ENCODE peak calls at places on chromosomes 13 and 19, in seven cellular contexts. E is C1 segment of cervical spinal cord; D is effector memory CD8-positive, alpha-beta T cell; O is psoas muscle; G is H1; H is choroid plexus epithelial cell; Y is neural crest cell. K is an unnamed sample.

GRCh38 chr19:58372311-58373133 is 8.3 kb downstream of the ZNF837 start:
- DNase-seq in H (no peak), G (no peak), E (no peak), Y (no peak), D (no peak), O (no peak), K (no peak)

GRCh38 chr13:86584301-86584700 is 785.1 kb upstream of the SLITRK6 start:
- DNase-seq in Y (no peak), D (no peak), H (no peak), G (no peak), O (no peak), E (no peak), K (no peak)

GRCh38 chr19:12794196-12794921 is 3.1 kb downstream of the JUNB start:
- DNase-seq in O (no peak), D (no peak), E (no peak), Y (no peak), H (peak), G (no peak), K (no peak)

GRCh38 chr13:100673831-100674362 is 698 bp downstream of the TMTC4 start:
- DNase-seq in D (peak), H (peak), E (no peak), Y (no peak), O (peak), G (no peak), K (no peak)

GRCh38 chr19:20660473-20660872 is 898 bp downstream of the ZNF626 start:
- DNase-seq in G (no peak), O (no peak), E (no peak), H (no peak), D (no peak), Y (no peak), K (no peak)

GRCh38 chr13:112102243-112102642 is 35.3 kb downstream of the SOX1 start:
- DNase-seq in O (no peak), Y (no peak), D (no peak), H (no peak), E (no peak), G (no peak), K (no peak)

GRCh38 chr19:14544977-14545715 is 15.8 kb downstream of the TECR start:
- DNase-seq in G (no peak), H (peak), O (peak), Y (no peak), D (no peak), E (peak), K (no peak)

GRCh38 chr13:90640976-90641375 is 706.5 kb upstream of the MIR17HG start:
- DNase-seq in Y (no peak), O (no peak), D (no peak), H (peak), G (no peak), E (no peak), K (no peak)

GRCh38 chr13:59318320-59318930 is 845.3 kb downstream of the DIAPH3 start:
- DNase-seq in O (peak), D (peak), Y (peak), H (peak), E (peak), G (peak), K (peak)

GRCh38 chr19:8307965-8308866 is at the start of gene CD320:
- DNase-seq in H (peak), D (peak), O (peak), Y (peak), G (no peak), E (peak), K (peak)

GRCh38 chr13:24097064-24097463 is 63.5 kb upstream of the SPATA13 start:
- DNase-seq in E (no peak), H (peak), D (no peak), G (no peak), Y (no peak), O (no peak), K (no peak)

GRCh38 chr19:46210634-46211033 is 18.9 kb upstream of the IGFL1 start:
- DNase-seq in O (no peak), H (no peak), G (no peak), E (no peak), D (no peak), Y (no peak), K (no peak)

GRCh38 chr19:4583961-4584669 is 24.6 kb upstream of the SEMA6B start:
- DNase-seq in H (no peak), O (no peak), Y (peak), G (no peak), D (no peak), E (no peak), K (no peak)

GRCh38 chr13:112928958-112929777 is 39.8 kb upstream of the MCF2L start:
- DNase-seq in O (no peak), Y (no peak), G (no peak), D (no peak), H (peak), E (no peak), K (no peak)

GRCh38 chr13:75226755-75227435 is 255.1 kb downstream of the TBC1D4 start:
- DNase-seq in H (peak), Y (no peak), O (no peak), D (no peak), E (no peak), G (no peak), K (no peak)

GRCh38 chr19:28563964-28564914 is 648.7 kb downstream of the UQCRFS1 start:
- DNase-seq in H (no peak), G (no peak), E (no peak), D (no peak), Y (no peak), O (no peak), K (no peak)

GRCh38 chr13:63691474-63691873 is 2275.8 kb upstream of the PCDH20 start:
- DNase-seq in H (no peak), Y (no peak), O (no peak), D (no peak), E (no peak), G (no peak), K (no peak)

GRCh38 chr19:31589109-31589508 is 239.9 kb upstream of the TSHZ3 start:
- DNase-seq in H (no peak), E (no peak), D (no peak), O (no peak), G (no peak), Y (no peak), K (peak)

GRCh38 chr19:30076101-30076551 is 134.1 kb downstream of the URI1 start:
- DNase-seq in Y (no peak), H (no peak), D (no peak), E (no peak), O (no peak), G (no peak), K (no peak)

GRCh38 chr19:34960103-34960805 is 3.8 kb downstream of the ZNF792 start:
- DNase-seq in H (peak), E (no peak), D (no peak), Y (no peak), O (no peak), G (no peak), K (no peak)

GRCh38 chr19:7851623-7852500 is 21.8 kb downstream of the EVI5L start:
- DNase-seq in H (no peak), Y (no peak), E (peak), D (no peak), G (no peak), O (no peak), K (no peak)

GRCh38 chr19:51422053-51422448 is 4.6 kb upstream of the SIGLEC10 start:
- DNase-seq in H (peak), O (peak), Y (peak), D (peak), G (peak), E (peak), K (peak)

GRCh38 chr13:35865341-35866240 is 265.6 kb downstream of the DCLK1 start:
- DNase-seq in H (no peak), G (no peak), E (no peak), D (no peak), Y (no peak), O (no peak), K (no peak)

GRCh38 chr13:110525328-110526319 is 35.9 kb downstream of the RAB20 start:
- DNase-seq in D (no peak), H (no peak), E (no peak), G (no peak), Y (no peak), O (no peak), K (no peak)

GRCh38 chr13:33153421-33154381 is 131.9 kb downstream of the STARD13 start:
- DNase-seq in D (no peak), E (no peak), O (peak), Y (no peak), G (no peak), H (peak), K (no peak)

GRCh38 chr13:83183439-83184149 is 698.7 kb downstream of the SLITRK1 start:
- DNase-seq in E (no peak), Y (no peak), H (no peak), G (no peak), D (no peak), O (no peak), K (no peak)

GRCh38 chr19:336067-336614 is 8.5 kb downstream of the MIER2 start:
- DNase-seq in H (peak), G (no peak), Y (no peak), D (no peak), O (no peak), E (no peak), K (no peak)

GRCh38 chr13:31056650-31057275 is 104.9 kb downstream of the HSPH1 start:
- DNase-seq in G (no peak), O (no peak), H (peak), E (no peak), D (no peak), Y (no peak), K (no peak)

K was measured in iPS DF 6.9.